ENCODE peak calls at places on chromosomes 16 and 17, in five cellular contexts. One of them, this sample, is unnamed.

GRCh38 chr17:372157-373152 is 19.8 kb upstream of the RPH3AL start:
- DNase-seq in breast epithelium: no peak
- DNase-seq in fibroblast of lung: no peak
- DNase-seq in AG10803: no peak
- DNase-seq in omental fat pad: no peak
- DNase-seq in this sample: no peak

GRCh38 chr16:84116720-84117481 is at the start of gene MBTPS1:
- DNase-seq in breast epithelium: peak
- DNase-seq in omental fat pad: peak
- DNase-seq in fibroblast of lung: peak
- DNase-seq in AG10803: peak
- DNase-seq in this sample: peak

GRCh38 chr16:81444448-81445121 is at the start of gene CMIP:
- DNase-seq in omental fat pad: peak
- DNase-seq in breast epithelium: peak
- DNase-seq in fibroblast of lung: peak
- DNase-seq in AG10803: peak
- DNase-seq in this sample: peak

GRCh38 chr17:67071595-67071994 is 27.2 kb downstream of the CACNG1 start:
- DNase-seq in AG10803: no peak
- DNase-seq in breast epithelium: no peak
- DNase-seq in fibroblast of lung: no peak
- DNase-seq in omental fat pad: no peak
- DNase-seq in this sample: no peak

GRCh38 chr17:35242158-35242804 is 591 bp upstream of the SLFN5 start:
- DNase-seq in AG10803: peak
- DNase-seq in omental fat pad: peak
- DNase-seq in breast epithelium: peak
- DNase-seq in fibroblast of lung: peak
- DNase-seq in this sample: no peak

GRCh38 chr16:2913603-2914002 is 1.9 kb downstream of the FLYWCH1 start:
- DNase-seq in fibroblast of lung: no peak
- DNase-seq in AG10803: no peak
- DNase-seq in breast epithelium: no peak
- DNase-seq in omental fat pad: no peak
- DNase-seq in this sample: no peak

GRCh38 chr16:69620564-69620963 is 54.8 kb downstream of the NFAT5 start:
- DNase-seq in fibroblast of lung: no peak
- DNase-seq in breast epithelium: no peak
- DNase-seq in omental fat pad: no peak
- DNase-seq in AG10803: peak
- DNase-seq in this sample: no peak

GRCh38 chr17:57350266-57350665 is 93.9 kb downstream of the MSI2 start:
- DNase-seq in AG10803: no peak
- DNase-seq in fibroblast of lung: no peak
- DNase-seq in breast epithelium: no peak
- DNase-seq in omental fat pad: no peak
- DNase-seq in this sample: no peak

GRCh38 chr17:44137891-44138709 is 3.6 kb upstream of the HROB start:
- DNase-seq in AG10803: peak
- DNase-seq in omental fat pad: peak
- DNase-seq in breast epithelium: peak
- DNase-seq in fibroblast of lung: peak
- DNase-seq in this sample: peak

GRCh38 chr17:550776-551175 is 163.9 kb downstream of the VPS53 start:
- DNase-seq in omental fat pad: no peak
- DNase-seq in fibroblast of lung: peak
- DNase-seq in breast epithelium: no peak
- DNase-seq in AG10803: peak
- DNase-seq in this sample: no peak

GRCh38 chr17:65527381-65527780 is 34.1 kb downstream of the AXIN2 start:
- DNase-seq in AG10803: no peak
- DNase-seq in fibroblast of lung: no peak
- DNase-seq in breast epithelium: no peak
- DNase-seq in omental fat pad: no peak
- DNase-seq in this sample: no peak

GRCh38 chr17:16351831-16352230 is 1.4 kb downstream of the CENPV start:
- DNase-seq in breast epithelium: no peak
- DNase-seq in omental fat pad: no peak
- DNase-seq in fibroblast of lung: peak
- DNase-seq in AG10803: peak
- DNase-seq in this sample: no peak

GRCh38 chr16:878071-878784 is 77.7 kb upstream of the GNG13 start:
- DNase-seq in fibroblast of lung: peak
- DNase-seq in breast epithelium: no peak
- DNase-seq in omental fat pad: no peak
- DNase-seq in AG10803: peak
- DNase-seq in this sample: no peak

GRCh38 chr16:14559809-14560227 is 70.2 kb downstream of the PARN start:
- DNase-seq in breast epithelium: no peak
- DNase-seq in AG10803: no peak
- DNase-seq in fibroblast of lung: peak
- DNase-seq in omental fat pad: no peak
- DNase-seq in this sample: no peak

DNA sequence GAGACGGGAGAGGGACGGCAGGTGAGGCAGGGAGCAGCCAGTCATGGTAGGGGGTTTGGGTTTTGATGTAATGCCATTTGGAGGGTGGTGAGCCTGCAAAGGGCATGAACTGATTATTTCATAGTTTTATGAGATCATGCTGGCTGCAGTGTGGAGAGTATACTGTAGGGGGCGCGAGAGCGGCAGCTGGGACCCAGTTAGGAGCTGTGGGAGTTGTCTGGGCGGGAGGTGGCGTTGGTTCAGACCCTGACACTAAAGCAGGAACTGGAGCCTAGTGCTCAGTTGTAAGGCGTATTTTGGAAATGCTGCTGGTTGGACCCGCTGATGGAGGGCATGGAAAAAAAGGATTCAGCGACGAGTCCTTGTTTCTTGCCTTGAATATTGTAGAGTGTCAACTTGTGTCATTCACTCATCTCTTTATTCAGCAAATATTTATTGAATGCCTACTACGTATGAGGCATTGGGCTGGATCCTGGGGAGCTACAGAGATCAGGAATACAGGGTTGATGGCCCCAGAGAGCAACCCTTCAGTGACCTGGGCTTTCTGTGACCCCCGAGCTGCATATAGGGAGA is 23.7 kb upstream of the KDM8 start:
- DNase-seq in breast epithelium: peak
- DNase-seq in AG10803: peak
- DNase-seq in fibroblast of lung: peak
- DNase-seq in omental fat pad: peak
- DNase-seq in this sample: peak
- TF ChIP-seq CTCF in breast epithelium: peak
- TF ChIP-seq CTCF in AG10803: peak
- TF ChIP-seq CTCF in fibroblast of lung: peak
- TF ChIP-seq CTCF in omental fat pad: no peak
- TF ChIP-seq CTCF in this sample: peak

DNA sequence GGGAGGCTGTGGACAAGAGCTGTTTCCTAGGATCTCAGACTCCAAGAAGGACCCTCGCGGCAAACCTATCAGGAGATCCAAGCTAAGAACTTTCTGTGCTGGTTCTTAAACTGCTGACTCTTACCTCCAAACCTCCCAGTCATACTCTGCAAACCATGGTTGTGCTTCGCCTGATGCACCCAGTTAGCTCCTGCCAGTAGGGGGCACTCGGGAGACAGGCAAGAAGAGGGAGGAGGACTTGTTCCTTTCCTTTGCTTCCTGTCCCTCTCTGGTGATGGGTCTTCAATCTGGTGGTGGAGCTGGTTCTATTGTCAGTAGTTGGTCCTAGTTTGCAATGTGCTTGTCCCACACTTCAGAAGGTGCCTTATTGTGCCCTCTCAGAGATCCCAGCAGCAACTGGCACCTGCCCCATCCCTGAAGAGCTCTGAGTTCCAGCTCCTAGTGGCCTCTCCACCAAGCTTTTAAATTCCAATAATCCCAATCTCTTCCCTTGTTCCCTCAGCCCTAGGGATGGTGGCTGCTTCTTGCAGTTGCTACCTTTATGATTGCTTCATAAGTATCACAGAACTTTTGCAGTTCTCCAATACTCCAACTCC is 113.5 kb upstream of the RPL38 start:
- DNase-seq in omental fat pad: no peak
- DNase-seq in breast epithelium: no peak
- DNase-seq in AG10803: peak
- DNase-seq in fibroblast of lung: peak
- DNase-seq in this sample: no peak
- TF ChIP-seq CTCF in omental fat pad: no peak
- TF ChIP-seq CTCF in breast epithelium: peak
- TF ChIP-seq CTCF in AG10803: peak
- TF ChIP-seq CTCF in fibroblast of lung: peak
- TF ChIP-seq CTCF in this sample: peak

DNA sequence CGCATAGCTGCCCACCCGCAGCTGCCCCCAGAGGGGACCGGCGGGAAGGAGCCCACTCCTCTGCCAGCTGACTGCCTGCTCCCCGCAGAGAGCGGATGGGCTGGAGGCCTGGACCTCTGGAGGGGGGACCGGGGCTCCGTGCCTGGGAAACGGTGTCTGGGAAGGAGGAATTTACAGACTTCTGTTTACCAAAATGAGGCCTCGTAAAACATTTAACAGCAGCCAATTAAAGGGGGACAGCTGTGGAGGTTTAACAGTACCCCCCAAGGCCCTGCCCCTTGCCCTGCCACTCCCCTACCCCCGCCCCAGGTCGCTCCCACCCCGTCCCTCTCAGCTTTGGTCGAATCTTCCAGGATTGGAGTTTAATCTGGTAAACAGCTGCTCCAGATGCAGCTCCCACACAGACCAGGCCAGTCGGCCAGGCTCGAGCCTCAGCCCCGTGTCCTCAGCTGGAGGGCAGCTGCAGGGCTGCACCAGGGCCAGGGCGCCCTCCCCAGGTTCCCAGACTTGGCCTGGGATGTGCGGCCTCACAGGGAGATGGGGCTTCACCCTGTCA is 41.1 kb downstream of the BAHCC1 start:
- DNase-seq in breast epithelium: no peak
- DNase-seq in omental fat pad: no peak
- DNase-seq in AG10803: peak
- DNase-seq in fibroblast of lung: no peak
- DNase-seq in this sample: no peak
- TF ChIP-seq CTCF in breast epithelium: no peak
- TF ChIP-seq CTCF in omental fat pad: no peak
- TF ChIP-seq CTCF in AG10803: no peak
- TF ChIP-seq CTCF in fibroblast of lung: no peak
- TF ChIP-seq CTCF in this sample: no peak

GRCh38 chr17:8755590-8756255 is 2.6 kb downstream of the SPDYE4 start:
- DNase-seq in omental fat pad: no peak
- DNase-seq in fibroblast of lung: no peak
- DNase-seq in AG10803: no peak
- DNase-seq in breast epithelium: no peak
- DNase-seq in this sample: no peak

GRCh38 chr17:8753136-8753975 is 5.0 kb downstream of the SPDYE4 start:
- DNase-seq in fibroblast of lung: no peak
- DNase-seq in AG10803: no peak
- DNase-seq in omental fat pad: no peak
- DNase-seq in breast epithelium: no peak
- DNase-seq in this sample: peak

GRCh38 chr17:8754890-8755289 is 3.5 kb downstream of the SPDYE4 start:
- DNase-seq in breast epithelium: no peak
- DNase-seq in fibroblast of lung: no peak
- DNase-seq in AG10803: no peak
- DNase-seq in omental fat pad: no peak
- DNase-seq in this sample: no peak

GRCh38 chr17:8757189-8757588 is 1.2 kb downstream of the SPDYE4 start:
- DNase-seq in breast epithelium: no peak
- DNase-seq in fibroblast of lung: no peak
- DNase-seq in omental fat pad: no peak
- DNase-seq in AG10803: no peak
- DNase-seq in this sample: no peak

DNA sequence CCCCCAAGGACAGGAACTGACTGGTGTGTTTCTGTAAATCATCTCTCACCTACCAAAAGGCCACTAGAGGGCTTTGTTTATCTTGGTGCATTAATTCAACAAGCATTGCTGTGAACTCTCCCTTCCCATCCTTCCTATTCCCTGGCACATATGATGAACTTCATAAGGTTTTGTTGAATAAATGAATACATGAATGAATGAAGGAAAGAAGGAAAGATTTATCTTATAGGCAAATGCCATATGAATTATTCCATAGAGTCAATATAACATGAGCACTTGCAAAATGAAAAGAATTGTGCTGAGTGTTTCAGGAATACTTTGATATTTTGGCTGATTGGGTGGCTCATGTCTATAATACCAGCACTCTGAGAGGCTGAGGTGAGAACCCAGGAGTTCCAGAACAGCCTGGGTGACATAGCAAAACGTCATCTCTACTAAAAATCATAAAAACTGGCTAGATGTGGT is 4.3 kb downstream of the SPDYE4 start:
- DNase-seq in breast epithelium: no peak
- DNase-seq in omental fat pad: no peak
- DNase-seq in fibroblast of lung: peak
- DNase-seq in AG10803: peak
- DNase-seq in this sample: no peak
- TF ChIP-seq CTCF in breast epithelium: no peak
- TF ChIP-seq CTCF in omental fat pad: no peak
- TF ChIP-seq CTCF in fibroblast of lung: peak
- TF ChIP-seq CTCF in AG10803: peak
- TF ChIP-seq CTCF in this sample: peak

DNA sequence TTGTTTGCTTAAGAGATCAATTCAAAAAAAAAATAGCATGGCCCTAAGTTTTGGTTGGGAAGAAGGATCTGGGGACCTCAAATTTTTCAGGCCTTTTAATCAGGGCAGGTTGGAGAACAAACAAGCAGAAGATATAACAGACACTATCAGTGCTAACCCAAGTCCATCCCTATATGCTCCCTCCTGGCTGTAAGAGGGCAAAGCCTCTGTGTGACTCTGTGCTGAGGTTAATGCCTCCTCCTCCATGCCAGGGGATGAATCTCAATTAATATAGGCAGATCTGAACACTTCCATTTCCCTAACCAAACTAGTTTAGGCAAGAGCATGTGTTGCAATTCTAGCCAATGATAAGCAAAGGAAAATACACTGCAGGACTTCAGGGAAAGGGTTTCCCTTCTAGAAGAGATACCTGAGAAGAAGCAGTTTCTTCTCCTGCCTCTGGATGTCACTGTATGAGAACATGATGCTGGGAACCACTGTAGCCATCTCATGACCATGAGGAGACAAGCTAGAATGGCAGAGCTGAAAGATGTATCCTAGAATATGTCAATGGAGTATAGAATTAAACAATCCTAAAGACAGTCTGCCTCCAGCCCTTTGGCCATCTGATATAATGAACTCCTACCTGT is 76.0 kb downstream of the CHD9NB start:
- DNase-seq in breast epithelium: no peak
- DNase-seq in omental fat pad: no peak
- DNase-seq in AG10803: peak
- DNase-seq in fibroblast of lung: peak
- DNase-seq in this sample: no peak
- TF ChIP-seq CTCF in breast epithelium: no peak
- TF ChIP-seq CTCF in omental fat pad: no peak
- TF ChIP-seq CTCF in AG10803: peak
- TF ChIP-seq CTCF in fibroblast of lung: peak
- TF ChIP-seq CTCF in this sample: peak